ENCODE peak calls at places on chromosomes 12 and 14, in four cellular contexts. C is K562, N is HL-60, Q is GM12878. S is an unnamed sample.

GRCh38 chr14:51453869-51454268 is 197.8 kb upstream of the FRMD6 start:
- DNase-seq in C (no peak), N (no peak), Q (no peak), S (no peak)

GRCh38 chr14:50117456-50117855 is 1.1 kb upstream of the VCPKMT start:
- DNase-seq in C (no peak), N (no peak), Q (no peak), S (no peak)

GRCh38 chr12:43812926-43813325 is 6.8 kb upstream of the TWF1 start:
- DNase-seq in C (no peak), N (no peak), Q (no peak), S (no peak)

GRCh38 chr12:54164402-54165145 is 24.2 kb downstream of the SMUG1 start:
- DNase-seq in C (no peak), N (no peak), Q (no peak), S (no peak)

GRCh38 chr14:54306806-54307205 is 90.0 kb upstream of the CDKN3 start:
- DNase-seq in C (no peak), N (no peak), Q (no peak), S (no peak)

GRCh38 chr14:99229654-99230215 is 42.3 kb downstream of the BCL11B start:
- DNase-seq in C (no peak), N (no peak), Q (no peak), S (no peak)

GRCh38 chr14:60396718-60397343 is 89.0 kb downstream of the C14orf39 start:
- DNase-seq in C (no peak), N (no peak), Q (no peak), S (no peak)

GRCh38 chr14:104897286-104898194 is 27.1 kb upstream of the PLD4 start:
- DNase-seq in C (no peak), N (no peak), Q (no peak), S (no peak)

GRCh38 chr14:59582845-59583509 is 6.4 kb upstream of the CCDC175 start:
- DNase-seq in C (peak; percentile 13), N (peak; percentile 47), Q (no peak), S (no peak)

GRCh38 chr12:32036477-32037263 is 70.0 kb upstream of the BICD1 start:
- DNase-seq in C (no peak), N (no peak), Q (no peak), S (no peak)

GRCh38 chr12:104434129-104434528 is 22.6 kb upstream of the CHST11 start:
- DNase-seq in C (no peak), N (no peak), Q (no peak), S (no peak)

GRCh38 chr14:84468153-84468552 is 1061.8 kb upstream of the FLRT2 start:
- DNase-seq in C (no peak), N (no peak), Q (no peak), S (no peak)

GRCh38 chr12:27179399-27180214 is 64.5 kb upstream of the STK38L start:
- DNase-seq in C (no peak), N (peak; percentile 79), Q (peak; percentile 96), S (peak; percentile 15)

GRCh38 chr14:26402126-26402525 is 195.7 kb downstream of the NOVA1 start:
- DNase-seq in C (no peak), N (no peak), Q (no peak), S (no peak)

GRCh38 chr14:32702571-32702970 is 236.1 kb upstream of the NPAS3 start:
- DNase-seq in C (no peak), N (no peak), Q (no peak), S (no peak)

GRCh38 chr12:53737951-53738833 is 10.9 kb upstream of the CALCOCO1 start:
- DNase-seq in C (peak; percentile 68), N (no peak), Q (no peak), S (no peak)

GRCh38 chr12:74646831-74647230 is 109.2 kb downstream of the ATXN7L3B start:
- DNase-seq in C (no peak), N (no peak), Q (no peak), S (no peak)

GRCh38 chr14:75989134-75989533 is 3.6 kb downstream of the IFT43 start:
- DNase-seq in C (no peak), N (no peak), Q (no peak), S (no peak)

GRCh38 chr12:110704231-110704630 is 15.3 kb upstream of the HVCN1 start:
- DNase-seq in C (no peak), N (no peak), Q (no peak), S (no peak)

GRCh38 chr14:103724116-103724515 is 8.5 kb downstream of the ZFYVE21 start:
- DNase-seq in C (no peak), N (no peak), Q (no peak), S (no peak)

GRCh38 chr12:93315907-93316622 is 61.7 kb upstream of the NUDT4 start:
- DNase-seq in C (peak; percentile 43), N (no peak), Q (no peak), S (no peak)

GRCh38 chr12:112121780-112122565 is 3.4 kb upstream of the TRAFD1 start:
- DNase-seq in C (no peak), N (no peak), Q (no peak), S (no peak)

GRCh38 chr12:58288191-58288590 is 346.8 kb downstream of the ATP23 start:
- DNase-seq in C (no peak), N (no peak), Q (no peak), S (no peak)

GRCh38 chr12:24530689-24531088 is 418.2 kb downstream of the BCAT1 start:
- DNase-seq in C (no peak), N (no peak), Q (no peak), S (no peak)

GRCh38 chr12:108722463-108722862 is 8.9 kb downstream of the CORO1C start:
- DNase-seq in C (no peak), N (no peak), Q (no peak), S (no peak)

GRCh38 chr14:72451081-72451972 is 442.6 kb downstream of the DPF3 start:
- DNase-seq in C (no peak), N (no peak), Q (peak; percentile 84), S (no peak)

GRCh38 chr12:65827827-65828231 is 3.5 kb downstream of the HMGA2 start:
- DNase-seq in C (no peak), N (no peak), Q (no peak), S (no peak)

GRCh38 chr12:94609917-94610443 is 40.4 kb downstream of the TMCC3 start:
- DNase-seq in C (no peak), N (no peak), Q (no peak), S (no peak)

GRCh38 chr12:93078092-93078491 is 149.0 kb upstream of the EEA1 start:
- DNase-seq in C (no peak), N (no peak), Q (no peak), S (no peak)

GRCh38 chr14:73244541-73244940 is 7.2 kb downstream of the PAPLN start:
- DNase-seq in C (no peak), N (no peak), Q (no peak), S (no peak)

GRCh38 chr12:94231718-94232117 is 83.3 kb downstream of the PLXNC1 start:
- DNase-seq in C (no peak), N (peak; percentile 19), Q (no peak), S (no peak)

GRCh38 chr14:105989746-105990302 is 463.4 kb downstream of the TMEM121 start:
- DNase-seq in C (no peak), N (no peak), Q (no peak), S (no peak)

GRCh38 chr12:127660961-127661360 is 606.0 kb upstream of the TMEM132C start:
- DNase-seq in C (no peak), N (no peak), Q (no peak), S (no peak)

GRCh38 chr14:84001023-84001422 is 1528.9 kb upstream of the FLRT2 start:
- DNase-seq in C (no peak), N (no peak), Q (no peak), S (no peak)

GRCh38 chr12:34398366-34398705 is 376.0 kb downstream of the ALG10 start:
- DNase-seq in C (peak; percentile 1), N (no peak), Q (no peak), S (no peak)
- TF ChIP-seq SPI1 in C (no peak), N (no peak), Q (no peak), S (no peak)

GRCh38 chr12:69949324-69949723 is 124.3 kb downstream of the MYRFL start:
- DNase-seq in C (no peak), N (no peak), Q (no peak), S (no peak)
- TF ChIP-seq SPI1 in C (no peak), N (no peak), Q (no peak), S (no peak)

GRCh38 chr14:21840765-21841164 is 167.1 kb upstream of the OR4E1 start:
- DNase-seq in C (no peak), N (no peak), Q (no peak), S (no peak)

GRCh38 chr14:21852061-21852664 is 178.5 kb upstream of the OR4E1 start:
- DNase-seq in C (peak; percentile 4), N (peak; percentile 57), Q (no peak), S (no peak)

DNA sequence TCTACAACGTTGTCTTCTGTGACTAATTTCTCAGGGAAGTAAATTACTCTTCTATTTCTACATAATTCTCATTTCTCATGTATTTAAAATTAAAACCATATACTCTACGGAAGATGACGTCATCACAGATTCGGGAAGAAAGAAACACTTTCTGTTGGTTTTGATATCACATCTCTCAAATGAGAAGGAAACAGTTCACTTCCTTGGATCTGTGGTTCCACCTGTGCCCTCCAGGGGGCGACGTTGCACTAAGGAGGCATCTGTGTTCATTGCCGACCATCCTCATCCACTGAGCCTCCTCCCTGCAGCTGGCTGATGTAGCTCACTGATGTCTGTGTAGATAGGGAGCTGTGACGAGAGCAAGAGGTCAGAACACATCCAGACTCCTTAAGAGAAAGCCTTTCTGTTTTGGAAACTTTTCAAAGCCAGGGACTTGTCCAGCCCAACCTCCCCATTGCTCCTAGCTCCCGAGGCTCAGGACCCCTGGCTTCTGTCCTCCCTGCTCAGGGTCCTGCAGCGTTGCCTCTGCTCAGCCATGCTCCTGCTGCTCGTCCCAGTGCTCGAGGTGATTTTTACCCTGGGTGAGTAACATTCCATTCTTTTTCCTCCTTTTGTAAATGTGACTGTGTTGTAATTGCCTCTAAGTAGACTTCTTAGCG is 172.7 kb upstream of the OR4E1 start:
- DNase-seq in C (peak; percentile 25), N (peak; percentile 40), Q (no peak), S (no peak)
- TF ChIP-seq SPI1 in C (no peak), N (no peak), Q (no peak), S (no peak)

GRCh38 chr12:52050116-52050770 is 999 bp upstream of the NR4A1 start:
- DNase-seq in C (no peak), N (no peak), Q (no peak), S (no peak)
- TF ChIP-seq SPI1 in C (no peak), N (no peak), Q (peak; percentile 26), S (no peak)

GRCh38 chr12:64609543-64610091 is 678 bp upstream of the RASSF3 start:
- DNase-seq in C (no peak), N (no peak), Q (no peak), S (no peak)

GRCh38 chr12:64610092-64610659 is at the start of gene RASSF3:
- DNase-seq in C (peak; percentile 93), N (peak; percentile 76), Q (no peak), S (peak; percentile 48)

GRCh38 chr12:64608901-64609542 is 1.3 kb upstream of the RASSF3 start:
- DNase-seq in C (peak; percentile 47), N (peak; percentile 53), Q (peak; percentile 58), S (peak; percentile 45)

GRCh38 chr12:64611430-64612286 is 1.4 kb downstream of the RASSF3 start:
- DNase-seq in C (no peak), N (peak; percentile 12), Q (no peak), S (no peak)

GRCh38 chr12:64610660-64611429 is 550 bp downstream of the RASSF3 start:
- DNase-seq in C (peak; percentile 72), N (peak; percentile 68), Q (no peak), S (peak; percentile 47)
- TF ChIP-seq SPI1 in C (no peak), N (peak; percentile 18), Q (peak; percentile 2), S (peak; percentile 3)

GRCh38 chr12:76976777-76977465 is 88.4 kb downstream of the E2F7 start:
- DNase-seq in C (no peak), N (no peak), Q (no peak), S (no peak)
- TF ChIP-seq SPI1 in C (no peak), N (no peak), Q (no peak), S (no peak)